ENCODE peak calls at places on chromosomes 6 and 20, in ten cellular contexts. D is CD4-positive, alpha-beta T cell; L is astrocyte of the spinal cord; J is nephron progenitor cell; T is fibroblast of the aortic adventitia; E is fibroblast of lung; C is RWPE1; Z is PC-3; S is AG09319; O is CD8-positive, alpha-beta T cell. G is an unnamed sample.

GRCh38 chr20:18577942-18578341 is 9.9 kb upstream of the DTD1 start:
- DNase-seq in D (no peak), L (no peak), J (no peak), T (no peak), E (no peak), C (no peak), Z (no peak), S (no peak), O (no peak), G (no peak)

GRCh38 chr6:132520953-132521352 is 8.0 kb upstream of the STX7 start:
- DNase-seq in D (no peak), L (peak), J (no peak), T (peak), E (peak), C (no peak), Z (peak), S (no peak), O (no peak), G (no peak)

GRCh38 chr6:118748311-118749062 is 97.1 kb upstream of the CEP85L start:
- DNase-seq in D (no peak), L (peak), J (no peak), T (peak), E (peak), C (no peak), Z (peak), S (no peak), O (no peak), G (no peak)

GRCh38 chr6:152943260-152943897 is 39.5 kb downstream of the FBXO5 start:
- DNase-seq in D (no peak), L (no peak), J (no peak), T (no peak), E (no peak), C (peak), Z (peak), S (no peak), O (no peak), G (no peak)

GRCh38 chr6:20509211-20509610 is 25.0 kb upstream of the CDKAL1 start:
- DNase-seq in D (no peak), L (no peak), J (peak), T (no peak), E (no peak), C (no peak), Z (no peak), S (no peak), O (no peak), G (no peak)

GRCh38 chr6:11044712-11045167 is 635 bp upstream of the ELOVL2 start:
- DNase-seq in D (no peak), L (no peak), J (no peak), T (no peak), E (no peak), C (no peak), Z (no peak), S (no peak), O (no peak), G (no peak)

GRCh38 chr6:103893082-103893481 is 966.6 kb downstream of the HACE1 start:
- DNase-seq in D (no peak), L (peak), J (no peak), T (peak), E (peak), C (no peak), Z (no peak), S (no peak), O (no peak), G (no peak)

GRCh38 chr6:40477246-40478126 is 109.7 kb downstream of the LRFN2 start:
- DNase-seq in D (peak), L (no peak), J (no peak), T (no peak), E (no peak), C (no peak), Z (no peak), S (no peak), O (peak), G (no peak)

GRCh38 chr6:168599769-168600330 is 158.9 kb downstream of the SMOC2 start:
- DNase-seq in D (no peak), L (no peak), J (no peak), T (no peak), E (no peak), C (no peak), Z (no peak), S (no peak), O (no peak), G (no peak)

GRCh38 chr20:59023616-59024015 is 4.4 kb downstream of the TUBB1 start:
- DNase-seq in D (no peak), L (no peak), J (no peak), T (no peak), E (no peak), C (no peak), Z (no peak), S (no peak), O (no peak), G (no peak)
- TF ChIP-seq CTCF in D (no peak), L (no peak), J (no peak), T (no peak), E (no peak), C (no peak), Z (no peak), S (no peak), O (no peak), G (no peak)

GRCh38 chr6:16769131-16769985 is 8.1 kb upstream of the ATXN1 start:
- DNase-seq in D (peak), L (peak), J (no peak), T (peak), E (peak), C (peak), Z (peak), S (peak), O (peak), G (no peak)
- TF ChIP-seq CTCF in D (no peak), L (no peak), J (no peak), T (no peak), E (no peak), C (peak), Z (peak), S (no peak), O (no peak), G (no peak)

GRCh38 chr6:84648444-84648843 is 116.0 kb downstream of the TBX18 start:
- DNase-seq in D (no peak), L (no peak), J (no peak), T (no peak), E (no peak), C (no peak), Z (no peak), S (no peak), O (no peak), G (no peak)
- TF ChIP-seq CTCF in D (no peak), L (no peak), J (no peak), T (no peak), E (no peak), C (no peak), Z (no peak), S (no peak), O (no peak), G (no peak)

GRCh38 chr6:13488015-13488895 is 855 bp upstream of the GFOD1 start:
- DNase-seq in D (no peak), L (no peak), J (peak), T (peak), E (peak), C (peak), Z (no peak), S (no peak), O (no peak), G (no peak)

GRCh38 chr6:13485923-13486557 is 1.4 kb downstream of the GFOD1 start:
- DNase-seq in D (no peak), L (peak), J (peak), T (peak), E (peak), C (peak), Z (peak), S (no peak), O (no peak), G (no peak)

GRCh38 chr6:13486679-13487121 is 700 bp downstream of the GFOD1 start:
- DNase-seq in D (peak), L (peak), J (peak), T (peak), E (peak), C (peak), Z (peak), S (no peak), O (peak), G (peak)

GRCh38 chr6:13488896-13489237 is 1.5 kb upstream of the GFOD1 start:
- DNase-seq in D (no peak), L (no peak), J (no peak), T (no peak), E (no peak), C (no peak), Z (no peak), S (no peak), O (no peak), G (no peak)

DNA sequence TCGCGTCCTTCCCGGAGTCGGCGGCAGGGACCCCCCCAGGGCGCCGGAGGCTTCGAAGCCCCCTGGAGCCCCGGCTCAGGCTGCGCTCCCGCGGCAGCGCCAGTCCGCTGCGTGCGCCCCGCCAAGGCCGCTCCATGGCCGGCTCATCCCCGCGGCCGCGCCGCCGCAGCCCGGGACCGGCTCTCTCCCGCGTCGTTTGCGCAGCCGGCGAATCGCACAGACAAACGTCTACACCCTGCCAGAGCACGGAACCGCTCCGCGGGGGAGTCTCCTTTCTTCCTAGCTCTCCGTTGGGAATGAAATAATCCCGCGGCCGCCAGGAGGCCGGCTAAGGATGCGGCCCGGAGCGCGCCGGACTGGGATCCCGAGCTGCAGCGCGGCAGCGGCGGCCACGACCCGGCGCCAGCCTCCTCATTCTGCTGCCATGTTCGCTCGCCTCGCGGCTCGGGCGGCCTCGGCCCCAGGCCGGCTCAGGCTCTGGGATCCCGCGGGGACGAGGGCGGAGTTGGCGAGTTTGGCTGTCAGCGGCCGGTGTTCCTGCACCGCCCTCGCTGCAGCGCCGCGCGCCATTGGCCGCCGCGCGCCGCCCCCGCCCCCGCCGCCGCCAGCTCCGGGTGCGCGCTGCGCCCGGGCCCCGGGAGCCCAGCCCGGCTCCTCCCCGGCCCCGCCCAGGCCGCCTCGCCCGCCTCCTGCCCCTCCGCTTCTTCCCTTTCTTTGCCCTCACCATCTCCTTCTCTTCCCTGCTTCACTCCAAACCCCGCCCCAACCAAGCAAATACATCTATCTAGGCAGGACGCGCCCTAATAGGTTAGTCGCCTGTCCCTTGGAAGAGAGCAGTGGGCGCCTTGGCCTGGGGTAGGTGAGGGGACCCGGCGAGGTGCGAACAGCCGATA is at the start of gene GFOD1:
- DNase-seq in D (peak), L (peak), J (peak), T (peak), E (peak), C (peak), Z (peak), S (no peak), O (peak), G (peak)
- TF ChIP-seq CTCF in D (no peak), L (peak), J (no peak), T (peak), E (no peak), C (no peak), Z (peak), S (peak), O (no peak), G (no peak)

GRCh38 chr6:130676077-130676772 is 151.0 kb upstream of the SMLR1 start:
- DNase-seq in D (no peak), L (no peak), J (no peak), T (peak), E (no peak), C (no peak), Z (no peak), S (no peak), O (no peak), G (no peak)
- TF ChIP-seq CTCF in D (no peak), L (peak), J (no peak), T (no peak), E (no peak), C (no peak), Z (peak), S (no peak), O (no peak), G (no peak)

DNA sequence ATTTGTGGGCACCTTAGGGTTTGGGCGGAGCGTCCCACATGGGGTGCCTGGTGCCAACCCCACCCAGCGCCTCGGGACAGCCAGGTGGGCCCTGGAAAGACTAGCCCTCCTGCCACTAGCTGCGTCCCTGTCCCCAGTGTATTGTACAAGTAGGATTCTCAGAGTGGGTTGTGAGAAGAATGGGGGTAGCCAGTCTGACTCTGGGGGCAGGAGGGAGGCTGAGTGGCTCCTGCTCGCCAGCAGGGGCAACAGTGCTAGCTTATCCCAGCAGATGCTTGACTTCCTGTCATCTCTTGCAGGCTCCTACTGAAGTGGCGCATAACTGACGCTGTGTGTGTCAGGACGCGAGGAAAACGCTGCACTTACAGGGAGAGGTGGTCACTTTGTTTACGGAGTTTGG is 9.3 kb downstream of the PSMA7 start:
- DNase-seq in D (no peak), L (no peak), J (no peak), T (no peak), E (no peak), C (no peak), Z (no peak), S (no peak), O (no peak), G (no peak)
- TF ChIP-seq CTCF in D (no peak), L (no peak), J (no peak), T (peak), E (peak), C (no peak), Z (peak), S (peak), O (no peak), G (no peak)

G was measured in mesothelial cell of epicardium.